ENCODE peak calls at places on chromosomes 5 and 9, in six cellular contexts. One of them, this sample, is unnamed. For H3K4me1, the result is how much of the 10 kb centered on the place peaks cover.

GRCh38 chr5:62578540-62578939 is at the start of gene LRRC70:
- DNase-seq in neural progenitor cell: peak
- DNase-seq in iPS DF 6.9: no peak
- DNase-seq in GM23248: peak
- DNase-seq in fibroblast of lung: peak
- DNase-seq in CD8-positive, alpha-beta memory T cell: peak
- DNase-seq in this sample: peak

GRCh38 chr5:54309751-54310432 is 481 bp downstream of the ARL15 start:
- DNase-seq in GM23248: peak
- DNase-seq in neural progenitor cell: peak
- DNase-seq in CD8-positive, alpha-beta memory T cell: no peak
- DNase-seq in iPS DF 6.9: no peak
- DNase-seq in fibroblast of lung: peak
- DNase-seq in this sample: peak

GRCh38 chr5:160312139-160312959 is at the start of gene CCNJL:
- DNase-seq in fibroblast of lung: peak
- DNase-seq in iPS DF 6.9: no peak
- DNase-seq in CD8-positive, alpha-beta memory T cell: no peak
- DNase-seq in neural progenitor cell: peak
- DNase-seq in GM23248: peak
- DNase-seq in this sample: peak

GRCh38 chr5:172748341-172748843 is 22.6 kb downstream of the DUSP1 start:
- DNase-seq in CD8-positive, alpha-beta memory T cell: no peak
- DNase-seq in fibroblast of lung: peak
- DNase-seq in neural progenitor cell: peak
- DNase-seq in iPS DF 6.9: no peak
- DNase-seq in GM23248: no peak
- DNase-seq in this sample: no peak

GRCh38 chr5:65394078-65394477 is 87.6 kb downstream of the ADAMTS6 start:
- DNase-seq in fibroblast of lung: peak
- DNase-seq in CD8-positive, alpha-beta memory T cell: no peak
- DNase-seq in neural progenitor cell: peak
- DNase-seq in iPS DF 6.9: no peak
- DNase-seq in GM23248: peak
- DNase-seq in this sample: no peak

GRCh38 chr5:80884086-80884813 is 75.9 kb upstream of the RASGRF2 start:
- DNase-seq in GM23248: no peak
- DNase-seq in fibroblast of lung: no peak
- DNase-seq in CD8-positive, alpha-beta memory T cell: no peak
- DNase-seq in neural progenitor cell: no peak
- DNase-seq in iPS DF 6.9: no peak
- DNase-seq in this sample: no peak

GRCh38 chr5:74630387-74631087 is 10.0 kb downstream of the ENC1 start:
- DNase-seq in CD8-positive, alpha-beta memory T cell: peak
- DNase-seq in fibroblast of lung: peak
- DNase-seq in iPS DF 6.9: no peak
- DNase-seq in neural progenitor cell: no peak
- DNase-seq in GM23248: peak
- DNase-seq in this sample: no peak

GRCh38 chr5:158716668-158717067 is 383.0 kb downstream of the EBF1 start:
- DNase-seq in neural progenitor cell: peak
- DNase-seq in CD8-positive, alpha-beta memory T cell: no peak
- DNase-seq in GM23248: no peak
- DNase-seq in fibroblast of lung: no peak
- DNase-seq in iPS DF 6.9: no peak
- DNase-seq in this sample: peak

GRCh38 chr9:97628668-97629067 is 4.5 kb downstream of the TSTD2 start:
- DNase-seq in GM23248: no peak
- DNase-seq in CD8-positive, alpha-beta memory T cell: no peak
- DNase-seq in fibroblast of lung: no peak
- DNase-seq in iPS DF 6.9: no peak
- DNase-seq in neural progenitor cell: peak
- DNase-seq in this sample: no peak

GRCh38 chr9:103410059-103410458 is 414.9 kb downstream of the CYLC2 start:
- DNase-seq in iPS DF 6.9: no peak
- DNase-seq in fibroblast of lung: no peak
- DNase-seq in CD8-positive, alpha-beta memory T cell: no peak
- DNase-seq in GM23248: no peak
- DNase-seq in neural progenitor cell: no peak
- DNase-seq in this sample: no peak

GRCh38 chr9:127130661-127131538 is 8.5 kb upstream of the ANGPTL2 start:
- DNase-seq in iPS DF 6.9: no peak
- DNase-seq in neural progenitor cell: no peak
- DNase-seq in CD8-positive, alpha-beta memory T cell: no peak
- DNase-seq in fibroblast of lung: peak
- DNase-seq in GM23248: peak
- DNase-seq in this sample: peak

GRCh38 chr5:149005077-149005892 is 57.6 kb downstream of the SH3TC2 start:
- DNase-seq in neural progenitor cell: no peak
- DNase-seq in fibroblast of lung: peak
- DNase-seq in iPS DF 6.9: no peak
- DNase-seq in GM23248: peak
- DNase-seq in CD8-positive, alpha-beta memory T cell: no peak
- DNase-seq in this sample: no peak

GRCh38 chr5:170631471-170632195 is 127.8 kb downstream of the KCNIP1 start:
- DNase-seq in neural progenitor cell: peak
- DNase-seq in iPS DF 6.9: no peak
- DNase-seq in CD8-positive, alpha-beta memory T cell: no peak
- DNase-seq in fibroblast of lung: no peak
- DNase-seq in GM23248: peak
- DNase-seq in this sample: peak

GRCh38 chr5:11909471-11909870 is 5.2 kb upstream of the CTNND2 start:
- DNase-seq in iPS DF 6.9: no peak
- DNase-seq in neural progenitor cell: no peak
- DNase-seq in GM23248: no peak
- DNase-seq in CD8-positive, alpha-beta memory T cell: no peak
- DNase-seq in fibroblast of lung: no peak
- DNase-seq in this sample: no peak

GRCh38 chr9:117825609-117826347 is 121.6 kb downstream of the TLR4 start:
- DNase-seq in fibroblast of lung: no peak
- DNase-seq in neural progenitor cell: no peak
- DNase-seq in iPS DF 6.9: no peak
- DNase-seq in GM23248: no peak
- DNase-seq in CD8-positive, alpha-beta memory T cell: peak
- DNase-seq in this sample: no peak

GRCh38 chr5:116038817-116039216 is 6.5 kb downstream of the ARL14EPL start:
- DNase-seq in neural progenitor cell: no peak
- DNase-seq in CD8-positive, alpha-beta memory T cell: no peak
- DNase-seq in GM23248: no peak
- DNase-seq in iPS DF 6.9: no peak
- DNase-seq in fibroblast of lung: no peak
- DNase-seq in this sample: no peak

GRCh38 chr9:38682713-38683112 is 37.2 kb downstream of the FAM240B start:
- DNase-seq in GM23248: peak
- DNase-seq in iPS DF 6.9: no peak
- DNase-seq in neural progenitor cell: peak
- DNase-seq in CD8-positive, alpha-beta memory T cell: no peak
- DNase-seq in fibroblast of lung: peak
- DNase-seq in this sample: no peak

GRCh38 chr9:127791085-127791484 is 5.3 kb downstream of the CDK9 start:
- DNase-seq in neural progenitor cell: no peak
- DNase-seq in CD8-positive, alpha-beta memory T cell: no peak
- DNase-seq in fibroblast of lung: no peak
- DNase-seq in GM23248: no peak
- DNase-seq in iPS DF 6.9: no peak
- DNase-seq in this sample: no peak

GRCh38 chr9:124629600-124629999 is 122.4 kb upstream of the NR5A1 start:
- DNase-seq in iPS DF 6.9: no peak
- DNase-seq in CD8-positive, alpha-beta memory T cell: no peak
- DNase-seq in GM23248: peak
- DNase-seq in neural progenitor cell: no peak
- DNase-seq in fibroblast of lung: peak
- DNase-seq in this sample: peak

GRCh38 chr5:175866377-175866907 is 4.9 kb upstream of the CPLX2 start:
- DNase-seq in neural progenitor cell: no peak
- DNase-seq in iPS DF 6.9: no peak
- DNase-seq in GM23248: no peak
- DNase-seq in CD8-positive, alpha-beta memory T cell: no peak
- DNase-seq in fibroblast of lung: no peak
- DNase-seq in this sample: no peak

GRCh38 chr5:1494780-1495524 is 28.8 kb downstream of the LPCAT1 start:
- DNase-seq in iPS DF 6.9: no peak
- DNase-seq in neural progenitor cell: no peak
- DNase-seq in CD8-positive, alpha-beta memory T cell: peak
- DNase-seq in fibroblast of lung: no peak
- DNase-seq in GM23248: no peak
- DNase-seq in this sample: no peak

GRCh38 chr9:32991895-32992595 is 9.4 kb downstream of the APTX start:
- DNase-seq in fibroblast of lung: no peak
- DNase-seq in iPS DF 6.9: no peak
- DNase-seq in neural progenitor cell: no peak
- DNase-seq in CD8-positive, alpha-beta memory T cell: no peak
- DNase-seq in GM23248: no peak
- DNase-seq in this sample: peak

DNA sequence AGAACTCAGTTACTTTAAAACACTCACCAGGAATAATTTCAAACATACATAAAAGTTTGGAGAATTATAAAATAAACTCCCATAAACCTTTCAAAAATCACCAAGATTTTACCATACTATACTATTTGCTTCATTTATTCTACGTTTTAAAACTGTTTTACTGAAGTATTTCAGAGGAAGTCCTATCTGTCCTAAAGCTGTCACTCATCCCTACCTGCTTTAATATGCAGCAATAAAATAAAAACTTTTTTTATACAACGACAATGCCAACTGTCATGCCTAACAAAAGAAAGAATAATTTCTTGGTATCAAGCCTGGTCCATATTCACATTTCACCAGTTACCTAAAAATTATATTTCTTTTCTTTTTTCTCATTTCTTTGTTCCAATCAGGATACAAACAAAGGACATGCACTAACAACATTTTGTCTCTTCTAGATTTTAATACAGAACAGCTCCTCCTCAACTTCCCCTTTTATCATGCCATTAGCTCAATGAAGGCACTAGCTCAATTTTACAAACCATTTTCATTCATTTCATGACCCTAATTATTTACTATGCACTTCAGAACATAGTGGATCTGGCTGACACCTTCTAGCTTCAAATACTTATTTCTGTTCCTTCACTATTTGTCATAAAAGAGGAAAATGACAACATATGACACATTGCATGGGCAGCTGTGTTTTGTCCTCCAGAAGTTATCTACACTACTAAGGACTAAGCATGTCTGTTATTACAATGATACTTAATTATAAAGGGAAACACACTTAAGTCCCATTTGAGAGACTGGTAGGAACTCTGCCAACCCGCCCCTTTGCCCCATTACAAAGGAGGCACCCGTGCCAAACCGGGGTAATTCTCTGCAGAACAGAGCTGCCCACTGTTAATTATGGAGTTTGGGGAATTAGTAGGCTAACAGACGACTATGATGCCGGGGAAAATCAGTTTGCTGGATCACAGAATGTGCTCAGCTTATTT is 135.1 kb downstream of the GNAQ start:
- DNase-seq in CD8-positive, alpha-beta memory T cell: no peak
- DNase-seq in GM23248: no peak
- DNase-seq in iPS DF 6.9: no peak
- DNase-seq in fibroblast of lung: no peak
- DNase-seq in neural progenitor cell: no peak
- DNase-seq in this sample: no peak
- H3K4me1 ChIP-seq in CD8-positive, alpha-beta memory T cell: under half
- H3K4me1 ChIP-seq in GM23248: under half
- H3K4me1 ChIP-seq in iPS DF 6.9: under half
- H3K4me1 ChIP-seq in fibroblast of lung: under half
- H3K4me1 ChIP-seq in neural progenitor cell: under half
- H3K4me1 ChIP-seq in this sample: under half

GRCh38 chr5:139415221-139415861 is 11.5 kb upstream of the SPATA24 start:
- DNase-seq in fibroblast of lung: no peak
- DNase-seq in GM23248: no peak
- DNase-seq in CD8-positive, alpha-beta memory T cell: no peak
- DNase-seq in iPS DF 6.9: no peak
- DNase-seq in neural progenitor cell: no peak
- DNase-seq in this sample: no peak
- H3K4me1 ChIP-seq in fibroblast of lung: under half
- H3K4me1 ChIP-seq in GM23248: under half
- H3K4me1 ChIP-seq in CD8-positive, alpha-beta memory T cell: under half
- H3K4me1 ChIP-seq in iPS DF 6.9: under half
- H3K4me1 ChIP-seq in neural progenitor cell: under half
- H3K4me1 ChIP-seq in this sample: half or more

GRCh38 chr5:141732417-141732816 is 50.4 kb upstream of the ARAP3 start:
- DNase-seq in fibroblast of lung: no peak
- DNase-seq in neural progenitor cell: no peak
- DNase-seq in GM23248: no peak
- DNase-seq in iPS DF 6.9: no peak
- DNase-seq in CD8-positive, alpha-beta memory T cell: no peak
- DNase-seq in this sample: no peak
- H3K4me1 ChIP-seq in fibroblast of lung: under half
- H3K4me1 ChIP-seq in neural progenitor cell: under half
- H3K4me1 ChIP-seq in GM23248: under half
- H3K4me1 ChIP-seq in iPS DF 6.9: under half
- H3K4me1 ChIP-seq in CD8-positive, alpha-beta memory T cell: under half
- H3K4me1 ChIP-seq in this sample: under half

GRCh38 chr9:120855827-120856636 is 13.3 kb upstream of the PSMD5 start:
- DNase-seq in fibroblast of lung: no peak
- DNase-seq in neural progenitor cell: no peak
- DNase-seq in iPS DF 6.9: no peak
- DNase-seq in GM23248: no peak
- DNase-seq in CD8-positive, alpha-beta memory T cell: no peak
- DNase-seq in this sample: no peak

GRCh38 chr9:120853198-120853597 is 10.5 kb upstream of the PSMD5 start:
- DNase-seq in CD8-positive, alpha-beta memory T cell: no peak
- DNase-seq in fibroblast of lung: no peak
- DNase-seq in neural progenitor cell: no peak
- DNase-seq in GM23248: no peak
- DNase-seq in iPS DF 6.9: no peak
- DNase-seq in this sample: no peak

GRCh38 chr9:120856700-120857099 is 14.0 kb upstream of the PSMD5 start:
- DNase-seq in fibroblast of lung: no peak
- DNase-seq in iPS DF 6.9: no peak
- DNase-seq in GM23248: no peak
- DNase-seq in neural progenitor cell: no peak
- DNase-seq in CD8-positive, alpha-beta memory T cell: no peak
- DNase-seq in this sample: no peak

GRCh38 chr9:120852240-120853018 is 9.7 kb upstream of the PSMD5 start:
- DNase-seq in CD8-positive, alpha-beta memory T cell: no peak
- DNase-seq in iPS DF 6.9: no peak
- DNase-seq in GM23248: no peak
- DNase-seq in neural progenitor cell: peak
- DNase-seq in fibroblast of lung: no peak
- DNase-seq in this sample: no peak

DNA sequence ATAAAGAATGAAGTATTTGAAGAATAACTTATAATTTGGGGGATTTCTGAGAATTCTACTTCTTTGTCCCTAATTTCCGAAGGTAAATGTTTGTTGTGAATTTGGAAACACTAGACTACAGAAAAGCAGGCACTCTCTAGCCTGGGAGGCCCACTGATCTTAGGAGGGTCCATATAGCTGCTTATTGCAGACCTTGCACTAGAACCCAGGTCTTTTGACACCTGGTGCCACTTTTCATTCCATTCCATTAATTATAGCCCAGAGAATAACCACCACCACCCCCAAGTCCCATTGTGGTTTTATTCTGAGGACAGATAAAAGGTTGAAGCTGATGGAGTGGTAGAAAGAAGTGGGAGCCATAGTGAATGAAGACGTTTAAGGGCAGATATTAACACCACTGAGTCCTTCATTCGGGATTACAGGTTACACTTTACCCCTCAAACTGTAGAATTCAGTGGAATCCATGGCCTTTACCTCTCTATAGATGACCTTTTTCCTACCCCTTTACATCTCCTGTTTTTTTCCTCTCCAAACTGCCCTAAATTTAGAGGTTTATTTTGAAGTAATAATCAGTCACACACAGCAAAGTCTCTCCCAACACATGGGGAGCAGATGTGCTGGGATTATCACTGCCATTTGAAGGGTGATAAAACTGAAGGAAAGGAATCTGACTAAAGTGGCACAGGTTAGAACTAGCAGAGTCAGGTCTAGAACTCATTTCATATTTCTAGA is 12.0 kb upstream of the PSMD5 start:
- DNase-seq in neural progenitor cell: no peak
- DNase-seq in CD8-positive, alpha-beta memory T cell: no peak
- DNase-seq in iPS DF 6.9: no peak
- DNase-seq in fibroblast of lung: no peak
- DNase-seq in GM23248: no peak
- DNase-seq in this sample: no peak
- H3K4me1 ChIP-seq in neural progenitor cell: under half
- H3K4me1 ChIP-seq in CD8-positive, alpha-beta memory T cell: under half
- H3K4me1 ChIP-seq in iPS DF 6.9: under half
- H3K4me1 ChIP-seq in fibroblast of lung: under half
- H3K4me1 ChIP-seq in GM23248: under half
- H3K4me1 ChIP-seq in this sample: under half

This sample was measured in cardiac muscle cell.